ENCODE peak calls at places on chromosomes 6 and 20, in nine cellular contexts. S is activated CD8-positive, alpha-beta T cell treated with anti-CD3 and anti-CD28 coated beads for 36 hours; N is NCI-H1105 treated with DMSO at 0.1 percent for 48 hours; Q is activated naive CD4-positive, alpha-beta T cell; A is stimulated activated CD8-positive, alpha-beta memory T cell treated with anti-CD3 and anti-CD28 coated beads, Interleukin-12 subunit alpha, Interleukin-12 subunit beta, amount 100 ng/mL, for 4 hours; C is GM13976; I is NCI-H2081; U is left ventricle myocardium inferior; X is progenitor cell of endocrine pancreas. F is an unnamed sample.

GRCh38 chr6:100228437-100229424 is 234.7 kb upstream of the MCHR2 start:
- DNase-seq in S (peak), N (peak), Q (no peak), A (peak), C (peak), I (peak), U (peak), X (peak), F (peak)

GRCh38 chr6:146546440-146546839 is 2.8 kb downstream of the RAB32 start:
- DNase-seq in S (no peak), N (no peak), Q (no peak), A (no peak), C (no peak), I (no peak), U (no peak), X (no peak), F (no peak)

GRCh38 chr20:50417484-50418235 is 92.5 kb upstream of the PTPN1 start:
- DNase-seq in S (peak), N (no peak), Q (no peak), A (no peak), C (no peak), I (no peak), U (peak), X (no peak), F (no peak)

GRCh38 chr6:3443221-3443515 is 13.7 kb downstream of the SLC22A23 start:
- DNase-seq in S (no peak), N (no peak), Q (no peak), A (no peak), C (no peak), I (no peak), U (no peak), X (no peak), F (no peak)

GRCh38 chr6:41161851-41162552 is 914 bp downstream of the TREM2 start:
- DNase-seq in S (no peak), N (no peak), Q (no peak), A (no peak), C (no peak), I (no peak), U (no peak), X (no peak), F (no peak)

GRCh38 chr6:34973547-34974248 is 84.6 kb downstream of the ANKS1A start:
- DNase-seq in S (peak), N (no peak), Q (no peak), A (no peak), C (no peak), I (no peak), U (no peak), X (no peak), F (no peak)

GRCh38 chr20:22180244-22180643 is 404.1 kb downstream of the FOXA2 start:
- DNase-seq in S (peak), N (no peak), Q (no peak), A (no peak), C (no peak), I (no peak), U (no peak), X (no peak), F (no peak)

GRCh38 chr6:169868458-169868857 is 117.0 kb downstream of the ERMARD start:
- DNase-seq in S (peak), N (no peak), Q (no peak), A (peak), C (peak), I (no peak), U (peak), X (no peak), F (peak)

GRCh38 chr6:129440691-129441090 is 269.3 kb downstream of the ARHGAP18 start:
- DNase-seq in S (no peak), N (no peak), Q (no peak), A (no peak), C (no peak), I (no peak), U (no peak), X (no peak), F (no peak)

GRCh38 chr20:51402201-51402600 is 140.3 kb downstream of the NFATC2 start:
- DNase-seq in S (peak), N (no peak), Q (no peak), A (no peak), C (no peak), I (no peak), U (no peak), X (no peak), F (peak)

GRCh38 chr20:50372770-50373088 is 137.5 kb upstream of the PTPN1 start:
- DNase-seq in S (no peak), N (no peak), Q (no peak), A (no peak), C (no peak), I (no peak), U (no peak), X (no peak), F (no peak)

GRCh38 chr20:59819496-59820203 is 113.8 kb downstream of the SYCP2 start:
- DNase-seq in S (no peak), N (no peak), Q (no peak), A (no peak), C (no peak), I (no peak), U (no peak), X (no peak), F (no peak)

GRCh38 chr6:112308476-112308875 is 38.7 kb upstream of the RFPL4B start:
- DNase-seq in S (no peak), N (no peak), Q (no peak), A (no peak), C (no peak), I (no peak), U (peak), X (no peak), F (no peak)

GRCh38 chr6:127100510-127101140 is 17.8 kb upstream of the RSPO3 start:
- DNase-seq in S (no peak), N (no peak), Q (no peak), A (no peak), C (no peak), I (no peak), U (no peak), X (no peak), F (no peak)

GRCh38 chr6:134317471-134318131 is at the start of gene SGK1:
- DNase-seq in S (peak), N (peak), Q (no peak), A (no peak), C (peak), I (no peak), U (no peak), X (no peak), F (no peak)

GRCh38 chr6:34630040-34630439 is 66.5 kb downstream of the ILRUN start:
- DNase-seq in S (no peak), N (no peak), Q (no peak), A (no peak), C (no peak), I (no peak), U (no peak), X (no peak), F (no peak)

GRCh38 chr20:60431349-60431748 is 473.1 kb downstream of the CDH26 start:
- DNase-seq in S (no peak), N (no peak), Q (no peak), A (no peak), C (no peak), I (no peak), U (no peak), X (no peak), F (no peak)

GRCh38 chr20:64069614-64070243 is 6.7 kb downstream of the TCEA2 start:
- DNase-seq in S (peak), N (peak), Q (no peak), A (no peak), C (peak), I (no peak), U (no peak), X (peak), F (no peak)

GRCh38 chr6:169427856-169428255 is 174.2 kb upstream of the THBS2 start:
- DNase-seq in S (no peak), N (no peak), Q (no peak), A (no peak), C (no peak), I (no peak), U (no peak), X (no peak), F (no peak)

GRCh38 chr6:69887026-69887425 is 20.7 kb downstream of the COL19A1 start:
- DNase-seq in S (no peak), N (no peak), Q (no peak), A (no peak), C (peak), I (no peak), U (no peak), X (no peak), F (no peak)

GRCh38 chr6:27668442-27669275 is 195.8 kb upstream of the ZNF184 start:
- DNase-seq in S (peak), N (peak), Q (peak), A (no peak), C (no peak), I (peak), U (no peak), X (no peak), F (peak)

GRCh38 chr20:36860339-36860738 is 15.6 kb upstream of the TLDC2 start:
- DNase-seq in S (no peak), N (no peak), Q (no peak), A (no peak), C (no peak), I (no peak), U (no peak), X (no peak), F (no peak)

GRCh38 chr6:29071831-29072723 is 15.0 kb downstream of the OR2B3 start:
- DNase-seq in S (peak), N (peak), Q (no peak), A (no peak), C (peak), I (no peak), U (no peak), X (no peak), F (no peak)

GRCh38 chr6:15904651-15905376 is 224.1 kb upstream of the MYLIP start:
- DNase-seq in S (no peak), N (no peak), Q (no peak), A (no peak), C (no peak), I (no peak), U (no peak), X (no peak), F (no peak)

GRCh38 chr6:14365393-14365792 is 247.8 kb downstream of the CD83 start:
- DNase-seq in S (no peak), N (no peak), Q (no peak), A (no peak), C (no peak), I (no peak), U (no peak), X (no peak), F (no peak)

GRCh38 chr6:125170376-125170775 is 16.8 kb downstream of the TPD52L1 start:
- DNase-seq in S (no peak), N (no peak), Q (no peak), A (no peak), C (no peak), I (no peak), U (no peak), X (no peak), F (no peak)

GRCh38 chr20:41734506-41734945 is 116.3 kb upstream of the CHD6 start:
- DNase-seq in S (peak), N (peak), Q (no peak), A (no peak), C (peak), I (peak), U (no peak), X (peak), F (peak)

GRCh38 chr20:1434571-1435336 is 31.9 kb downstream of the NSFL1C start:
- DNase-seq in S (peak), N (no peak), Q (no peak), A (peak), C (peak), I (peak), U (no peak), X (no peak), F (peak)

GRCh38 chr20:21147593-21147992 is 21.7 kb downstream of the KIZ start:
- DNase-seq in S (no peak), N (no peak), Q (no peak), A (no peak), C (no peak), I (no peak), U (no peak), X (no peak), F (no peak)

GRCh38 chr20:43681468-43681942 is 14.6 kb downstream of the MYBL2 start:
- DNase-seq in S (no peak), N (no peak), Q (no peak), A (no peak), C (peak), I (peak), U (peak), X (no peak), F (no peak)

GRCh38 chr6:19995575-19996257 is 158.5 kb downstream of the ID4 start:
- DNase-seq in S (no peak), N (no peak), Q (no peak), A (no peak), C (no peak), I (no peak), U (no peak), X (no peak), F (no peak)

GRCh38 chr20:2752631-2753455 is 47.6 kb downstream of the CPXM1 start:
- DNase-seq in S (peak), N (peak), Q (no peak), A (no peak), C (peak), I (peak), U (no peak), X (no peak), F (peak)

GRCh38 chr6:2529217-2529719 is 221.5 kb downstream of the MYLK4 start:
- DNase-seq in S (no peak), N (peak), Q (no peak), A (no peak), C (no peak), I (peak), U (no peak), X (no peak), F (no peak)

GRCh38 chr6:72699142-72699541 is 77.3 kb downstream of the KCNQ5 start:
- DNase-seq in S (no peak), N (no peak), Q (no peak), A (no peak), C (no peak), I (no peak), U (no peak), X (no peak), F (no peak)

GRCh38 chr6:137717074-137718073 is 149.7 kb upstream of the TNFAIP3 start:
- DNase-seq in S (peak), N (peak), Q (no peak), A (peak), C (no peak), I (peak), U (no peak), X (no peak), F (no peak)

GRCh38 chr6:142820336-142821016 is 124.5 kb downstream of the HIVEP2 start:
- DNase-seq in S (no peak), N (no peak), Q (no peak), A (no peak), C (no peak), I (no peak), U (no peak), X (no peak), F (no peak)

GRCh38 chr6:151004415-151005024 is 139.0 kb downstream of the MTHFD1L start:
- DNase-seq in S (no peak), N (peak), Q (no peak), A (no peak), C (peak), I (peak), U (no peak), X (no peak), F (peak)

GRCh38 chr6:87154641-87155271 is 609 bp upstream of the ZNF292 start:
- DNase-seq in S (peak), N (peak), Q (peak), A (no peak), C (peak), I (peak), U (no peak), X (no peak), F (no peak)

F was measured in right cardiac atrium.